ENCODE peak calls at places on chromosome 2, in six cellular contexts. B is neuronal stem cell, L is H9, W is IMR-90, V is mesendoderm, M is trophoblast cell. P is an unnamed sample.

GRCh38 chr2:204180671-204181070 is 244.1 kb downstream of the ICOS start:
- DNase-seq in B (no peak), L (no peak), W (no peak), V (peak), M (no peak), P (no peak)

GRCh38 chr2:230684222-230685164 is 28.1 kb upstream of the CAB39 start:
- DNase-seq in B (no peak), L (no peak), W (peak), V (no peak), M (no peak), P (peak)

GRCh38 chr2:70767699-70768584 is at the start of gene ADD2:
- DNase-seq in B (peak), L (peak), W (peak), V (peak), M (peak), P (peak)

GRCh38 chr2:98875746-98876145 is 60.3 kb downstream of the CRACDL start:
- DNase-seq in B (no peak), L (no peak), W (no peak), V (no peak), M (no peak), P (no peak)

GRCh38 chr2:150624001-150624401 is 136.5 kb upstream of the RND3 start:
- DNase-seq in B (no peak), L (no peak), W (no peak), V (no peak), M (no peak), P (no peak)

GRCh38 chr2:218605438-218605837 is 2.3 kb upstream of the PLCD4 start:
- DNase-seq in B (no peak), L (no peak), W (peak), V (no peak), M (no peak), P (no peak)

GRCh38 chr2:221389421-221389820 is 182.7 kb downstream of the EPHA4 start:
- DNase-seq in B (no peak), L (no peak), W (no peak), V (no peak), M (no peak), P (no peak)

GRCh38 chr2:176763111-176763510 is 449.5 kb upstream of the HNRNPA3 start:
- DNase-seq in B (no peak), L (no peak), W (no peak), V (no peak), M (peak), P (no peak)

GRCh38 chr2:72998724-72999123 is 72.8 kb downstream of the SFXN5 start:
- DNase-seq in B (no peak), L (peak), W (no peak), V (no peak), M (no peak), P (no peak)

GRCh38 chr2:15313657-15314056 is 247.5 kb downstream of the NBAS start:
- DNase-seq in B (no peak), L (no peak), W (peak), V (no peak), M (no peak), P (peak)

GRCh38 chr2:34738691-34739090 is 1139.6 kb upstream of the FAM98A start:
- DNase-seq in B (no peak), L (peak), W (no peak), V (peak), M (no peak), P (no peak)

GRCh38 chr2:172095905-172096660 is 6.6 kb downstream of the DLX2 start:
- DNase-seq in B (peak), L (no peak), W (no peak), V (peak), M (no peak), P (no peak)

GRCh38 chr2:188666503-188666902 is 307.7 kb upstream of the COL3A1 start:
- DNase-seq in B (no peak), L (no peak), W (no peak), V (peak), M (no peak), P (no peak)

GRCh38 chr2:24409700-24410556 is 49.6 kb upstream of the ITSN2 start:
- DNase-seq in B (peak), L (peak), W (peak), V (peak), M (peak), P (peak)

GRCh38 chr2:75462714-75463113 is 98.0 kb downstream of the EVA1A start:
- DNase-seq in B (no peak), L (no peak), W (no peak), V (peak), M (no peak), P (no peak)

GRCh38 chr2:85524567-85524923 is 14.4 kb upstream of the MAT2A start:
- DNase-seq in B (no peak), L (peak), W (no peak), V (peak), M (peak), P (no peak)

GRCh38 chr2:183455056-183455455 is 330.8 kb downstream of the NUP35 start:
- DNase-seq in B (no peak), L (no peak), W (no peak), V (no peak), M (no peak), P (no peak)

GRCh38 chr2:99998981-99999380 is 143.4 kb downstream of the AFF3 start:
- DNase-seq in B (no peak), L (no peak), W (no peak), V (no peak), M (no peak), P (peak)

GRCh38 chr2:221478106-221478863 is 93.8 kb downstream of the EPHA4 start:
- DNase-seq in B (no peak), L (peak), W (peak), V (peak), M (peak), P (peak)

GRCh38 chr2:110906613-110907365 is 174.4 kb downstream of the ACOXL start:
- DNase-seq in B (no peak), L (no peak), W (no peak), V (no peak), M (no peak), P (no peak)

GRCh38 chr2:54672587-54673456 is 50.6 kb upstream of the EML6 start:
- DNase-seq in B (no peak), L (no peak), W (no peak), V (no peak), M (peak), P (no peak)

GRCh38 chr2:71929482-71929772 is 218.2 kb downstream of the CYP26B1 start:
- DNase-seq in B (no peak), L (no peak), W (no peak), V (no peak), M (no peak), P (no peak)

GRCh38 chr2:218006741-218007140 is 3.9 kb upstream of the TNS1 start:
- DNase-seq in B (no peak), L (no peak), W (peak), V (no peak), M (no peak), P (peak)

GRCh38 chr2:9310390-9310789 is 103.8 kb downstream of the ASAP2 start:
- DNase-seq in B (no peak), L (no peak), W (peak), V (no peak), M (peak), P (peak)

GRCh38 chr2:232537079-232537478 is 2.4 kb upstream of the CHRNG start:
- DNase-seq in B (no peak), L (peak), W (no peak), V (peak), M (no peak), P (no peak)

GRCh38 chr2:127064642-127065250 is 42.2 kb downstream of the BIN1 start:
- DNase-seq in B (peak), L (peak), W (peak), V (peak), M (peak), P (peak)

GRCh38 chr2:73939419-73939818 is 12.7 kb downstream of the DGUOK start:
- DNase-seq in B (no peak), L (peak), W (peak), V (peak), M (peak), P (peak)

GRCh38 chr2:147174824-147175254 is 670.0 kb upstream of the ACVR2A start:
- DNase-seq in B (no peak), L (peak), W (no peak), V (peak), M (no peak), P (no peak)

GRCh38 chr2:3535794-3536681 is 16.7 kb upstream of the ADI1 start:
- DNase-seq in B (no peak), L (no peak), W (peak), V (peak), M (peak), P (peak)

GRCh38 chr2:163655672-163656071 is 80.1 kb downstream of the FIGN start:
- DNase-seq in B (no peak), L (no peak), W (no peak), V (peak), M (no peak), P (peak)

GRCh38 chr2:137050949-137051348 is 285.6 kb downstream of the THSD7B start:
- DNase-seq in B (no peak), L (no peak), W (no peak), V (peak), M (no peak), P (no peak)

GRCh38 chr2:28590496-28591301 is 94.8 kb downstream of the PLB1 start:
- DNase-seq in B (no peak), L (no peak), W (no peak), V (no peak), M (no peak), P (no peak)

GRCh38 chr2:184920451-184920965 is 322.2 kb downstream of the ZNF804A start:
- DNase-seq in B (no peak), L (no peak), W (peak), V (no peak), M (no peak), P (peak)

GRCh38 chr2:100327742-100328141 is 5.4 kb upstream of the LONRF2 start:
- DNase-seq in B (no peak), L (no peak), W (no peak), V (no peak), M (no peak), P (no peak)

GRCh38 chr2:177799531-177799930 is 273.0 kb downstream of the PDE11A start:
- DNase-seq in B (peak), L (peak), W (peak), V (peak), M (peak), P (peak)

GRCh38 chr2:233457356-233457755 is 103.1 kb downstream of the DGKD start:
- DNase-seq in B (no peak), L (no peak), W (no peak), V (no peak), M (no peak), P (no peak)

GRCh38 chr2:165837122-165837521 is 43.1 kb upstream of the GALNT3 start:
- DNase-seq in B (no peak), L (no peak), W (peak), V (peak), M (peak), P (peak)

DNA sequence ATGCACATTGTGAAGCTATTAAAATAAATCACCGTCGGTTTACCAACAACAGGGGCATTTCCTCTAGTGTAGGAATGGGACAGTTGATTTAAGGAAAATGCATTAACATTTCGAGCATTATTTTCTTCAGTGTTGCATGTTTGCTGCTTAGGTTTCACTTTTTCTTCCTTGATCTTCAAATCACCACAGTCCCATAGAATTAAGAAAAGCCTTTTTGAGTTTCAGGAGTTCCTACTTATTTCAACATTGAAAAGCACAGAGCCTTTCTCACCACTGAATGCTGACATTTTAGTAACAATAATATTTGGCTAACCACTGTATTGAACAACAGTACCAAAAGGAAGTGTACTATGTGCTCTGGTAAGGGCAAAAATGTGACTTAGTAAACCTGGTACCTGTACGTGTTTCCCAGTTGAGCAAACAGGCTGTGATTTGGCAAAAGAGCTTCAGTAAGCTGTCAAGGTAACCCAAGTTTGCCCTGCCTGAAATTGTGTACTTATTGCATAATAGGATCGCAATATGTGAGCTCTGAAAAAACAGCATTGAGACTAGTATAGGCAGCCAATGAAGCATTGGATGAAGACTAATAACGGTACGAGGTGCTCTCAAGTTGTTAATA is 2.2 kb downstream of the LRRTM4 start:
- DNase-seq in B (no peak), L (no peak), W (no peak), V (no peak), M (no peak), P (no peak)
- H2BK120ac ChIP-seq in B (no peak), L (no peak), W (no peak), V (no peak), M (no peak), P (no peak)

GRCh38 chr2:451495-451894 is 163.6 kb upstream of the ALKAL2 start:
- DNase-seq in B (no peak), L (peak), W (no peak), V (no peak), M (no peak), P (no peak)
- H2BK5ac ChIP-seq in B (no peak), L (no peak), W (no peak), V (no peak), M (no peak), P (no peak)

GRCh38 chr2:200136655-200137054 is 169.8 kb upstream of the SPATS2L start:
- DNase-seq in B (no peak), L (peak), W (no peak), V (peak), M (no peak), P (no peak)

GRCh38 chr2:200138386-200139184 is 167.9 kb upstream of the SPATS2L start:
- DNase-seq in B (no peak), L (no peak), W (peak), V (no peak), M (peak), P (no peak)

GRCh38 chr2:200137691-200138090 is 168.8 kb upstream of the SPATS2L start:
- DNase-seq in B (no peak), L (no peak), W (no peak), V (no peak), M (no peak), P (no peak)

GRCh38 chr2:200135082-200135481 is 171.4 kb upstream of the SPATS2L start:
- DNase-seq in B (no peak), L (no peak), W (no peak), V (no peak), M (no peak), P (no peak)

DNA sequence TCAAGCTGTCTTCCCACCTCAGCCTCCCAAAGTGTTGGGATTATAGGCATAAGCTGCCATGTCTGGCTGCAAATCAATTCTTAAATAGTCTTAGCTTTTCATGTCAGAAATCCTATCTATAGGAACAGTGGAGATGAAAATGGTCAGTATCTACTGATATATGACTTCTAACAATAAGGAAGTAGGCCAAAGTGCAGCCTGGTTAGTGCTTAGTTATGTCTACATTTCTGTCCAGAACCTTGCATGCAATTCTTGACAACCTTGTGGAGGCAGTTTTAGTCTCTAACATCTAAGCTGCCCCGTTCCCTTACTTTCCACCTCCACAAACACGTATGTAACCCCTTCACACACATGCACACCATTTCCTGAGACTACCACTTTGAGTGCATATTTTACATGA is 169.2 kb upstream of the SPATS2L start:
- DNase-seq in B (no peak), L (no peak), W (no peak), V (no peak), M (no peak), P (no peak)
- H2BK120ac ChIP-seq in B (no peak), L (no peak), W (no peak), V (peak), M (peak), P (no peak)

DNA sequence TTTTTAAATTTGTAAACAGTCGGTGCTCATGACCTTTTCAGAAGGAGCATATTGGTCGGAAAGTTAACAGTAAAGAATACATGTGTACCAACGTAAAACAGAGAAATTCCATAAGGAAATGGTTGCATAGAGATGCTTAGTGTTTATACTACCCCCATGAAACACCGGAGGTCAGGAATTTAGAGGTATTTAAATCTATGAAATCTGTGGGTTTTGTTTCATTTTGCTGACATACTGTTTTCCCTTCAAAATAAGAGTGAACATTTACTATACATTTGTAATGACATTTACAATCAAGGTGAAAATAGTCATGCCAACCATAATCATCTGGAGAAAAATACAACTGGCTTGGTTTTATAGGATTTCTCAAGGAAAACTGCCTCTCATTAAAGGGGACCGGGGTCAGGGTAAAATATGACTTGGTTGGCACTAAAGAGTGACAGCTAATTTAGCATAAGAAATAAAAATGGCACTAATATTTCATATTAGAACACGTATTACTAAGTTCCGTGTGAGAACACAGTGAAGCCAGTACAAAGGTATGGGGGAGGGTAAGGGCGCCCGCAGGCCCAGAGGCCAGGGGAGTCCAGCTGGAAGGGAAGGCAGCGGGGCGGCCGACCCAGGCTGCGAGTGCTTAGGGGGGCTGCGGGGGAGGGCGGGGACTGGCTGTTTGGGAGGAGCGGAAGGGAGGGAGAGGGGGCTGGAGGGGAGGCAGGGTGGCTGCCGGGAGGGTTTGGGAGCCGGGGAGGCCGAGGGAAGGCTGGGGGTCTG is 1.1 kb upstream of the RNU4ATAC start:
- DNase-seq in B (peak), L (peak), W (peak), V (no peak), M (peak), P (peak)
- H2BK5ac ChIP-seq in B (no peak), L (no peak), W (peak), V (no peak), M (peak), P (peak)

GRCh38 chr2:240800241-240800640 is 19.8 kb downstream of the KIF1A start:
- DNase-seq in B (no peak), L (no peak), W (peak), V (no peak), M (no peak), P (no peak)
- H2BK120ac ChIP-seq in B (no peak), L (no peak), W (no peak), V (no peak), M (no peak), P (no peak)

DNA sequence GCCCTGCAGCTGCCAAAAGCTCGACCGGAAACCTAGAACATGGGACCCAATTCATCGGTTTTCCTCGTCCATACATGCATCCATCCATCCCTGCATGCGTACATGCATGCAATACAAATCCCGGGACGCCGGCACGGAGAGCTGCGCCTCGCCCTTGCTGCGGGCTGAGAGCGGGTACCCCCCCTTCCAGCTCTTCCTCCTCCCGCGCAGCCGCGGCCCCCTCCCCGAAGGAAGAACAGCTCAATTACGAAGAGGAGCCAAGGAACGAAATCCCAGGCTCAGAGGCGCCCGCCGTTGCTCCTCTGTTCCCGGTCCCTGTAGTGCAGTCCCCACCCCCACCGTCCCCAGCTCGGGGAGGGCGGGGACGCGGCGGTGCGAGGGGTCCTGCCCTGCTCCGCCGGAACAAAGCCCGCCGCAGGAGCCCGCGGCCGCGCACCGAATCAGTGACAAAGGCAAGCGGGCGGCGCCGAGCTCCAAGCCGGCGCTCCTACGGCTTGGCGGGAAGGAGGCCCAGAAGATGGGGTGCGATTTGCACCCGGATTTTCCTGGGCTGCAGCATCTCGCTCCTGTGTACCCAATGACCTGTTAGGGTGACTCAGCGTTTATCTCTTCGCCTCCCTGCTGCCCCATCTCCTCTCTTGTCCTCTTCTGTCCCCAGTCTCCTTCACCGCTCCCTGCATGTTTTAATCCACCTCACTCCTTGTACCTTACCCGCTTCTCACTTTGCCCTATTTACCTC is 8.9 kb upstream of the POU3F3 start:
- DNase-seq in B (no peak), L (peak), W (no peak), V (peak), M (no peak), P (no peak)
- H2BK5ac ChIP-seq in B (no peak), L (no peak), W (no peak), V (no peak), M (no peak), P (no peak)